ENCODE peak calls at places on chromosomes 11 and 22, in five cellular contexts. J is GM12878, D is K562, Z is GM23338, V is A549. P is an unnamed sample.

GRCh38 chr11:44427432-44427831 is 117.5 kb upstream of the ALX4 start:
- DNase-seq in J (no peak), D (peak), Z (peak), V (peak), P (no peak)

GRCh38 chr11:93291889-93292288 is 38.7 kb upstream of the DEUP1 start:
- DNase-seq in J (no peak), D (no peak), Z (no peak), V (no peak), P (no peak)

GRCh38 chr11:10432971-10433370 is 22.1 kb upstream of the AMPD3 start:
- DNase-seq in J (no peak), D (no peak), Z (no peak), V (no peak), P (no peak)

GRCh38 chr11:34789196-34789834 is 126.9 kb downstream of the APIP start:
- DNase-seq in J (no peak), D (no peak), Z (no peak), V (no peak), P (no peak)

GRCh38 chr22:40400173-40400572 is 29.8 kb downstream of the SGSM3 start:
- DNase-seq in J (peak), D (no peak), Z (no peak), V (no peak), P (no peak)

GRCh38 chr11:64131657-64132387 is 34.1 kb downstream of the MACROD1 start:
- DNase-seq in J (no peak), D (no peak), Z (no peak), V (no peak), P (peak)

GRCh38 chr22:44369241-44369652 is 56.5 kb upstream of the SHISAL1 start:
- DNase-seq in J (no peak), D (no peak), Z (peak), V (no peak), P (no peak)

GRCh38 chr11:133982151-133982550 is 25.4 kb upstream of the IGSF9B start:
- DNase-seq in J (no peak), D (no peak), Z (no peak), V (no peak), P (no peak)

GRCh38 chr11:126790550-126790981 is 210.0 kb downstream of the KIRREL3 start:
- DNase-seq in J (no peak), D (no peak), Z (peak), V (peak), P (no peak)

GRCh38 chr11:134633276-134633675 is 221.2 kb upstream of the B3GAT1 start:
- DNase-seq in J (no peak), D (no peak), Z (no peak), V (no peak), P (no peak)

GRCh38 chr11:66071326-66071870 is 1.3 kb downstream of the PACS1 start:
- DNase-seq in J (no peak), D (no peak), Z (no peak), V (no peak), P (no peak)

GRCh38 chr11:5369793-5370192 is 13.8 kb upstream of the OR51M1 start:
- DNase-seq in J (no peak), D (peak), Z (peak), V (peak), P (no peak)

GRCh38 chr11:101436511-101437142 is 147.2 kb downstream of the TRPC6 start:
- DNase-seq in J (no peak), D (peak), Z (peak), V (peak), P (peak)

GRCh38 chr22:37469416-37470086 is 16.6 kb downstream of the MFNG start:
- DNase-seq in J (no peak), D (no peak), Z (no peak), V (no peak), P (no peak)

GRCh38 chr11:118924591-118925585 is 838 bp downstream of the BCL9L start:
- DNase-seq in J (no peak), D (peak), Z (peak), V (peak), P (no peak)

GRCh38 chr22:42686756-42687491 is 33.7 kb downstream of the A4GALT start:
- DNase-seq in J (no peak), D (no peak), Z (no peak), V (no peak), P (no peak)

GRCh38 chr22:47012589-47013365 is 250.3 kb downstream of the TBC1D22A start:
- DNase-seq in J (no peak), D (peak), Z (peak), V (no peak), P (peak)

GRCh38 chr11:68044145-68044813 is 5.5 kb downstream of the TCIRG1 start:
- DNase-seq in J (no peak), D (no peak), Z (no peak), V (no peak), P (no peak)

GRCh38 chr11:64347171-64347867 is 7.3 kb downstream of the CCDC88B start:
- DNase-seq in J (no peak), D (no peak), Z (no peak), V (no peak), P (no peak)

GRCh38 chr22:30104501-30105156 is 24.4 kb downstream of the HORMAD2 start:
- DNase-seq in J (no peak), D (no peak), Z (no peak), V (no peak), P (no peak)

GRCh38 chr11:12433571-12434061 is 56.2 kb downstream of the PARVA start:
- DNase-seq in J (no peak), D (no peak), Z (no peak), V (no peak), P (no peak)

GRCh38 chr11:44505591-44506054 is 59.8 kb upstream of the CD82 start:
- DNase-seq in J (no peak), D (peak), Z (no peak), V (no peak), P (no peak)

GRCh38 chr11:74453373-74453975 is 13.9 kb downstream of the KCNE3 start:
- DNase-seq in J (peak), D (peak), Z (peak), V (peak), P (peak)

GRCh38 chr22:39530692-39531331 is 1.7 kb downstream of the RPS19BP1 start:
- DNase-seq in J (no peak), D (peak), Z (peak), V (no peak), P (peak)

GRCh38 chr11:67558084-67558772 is 25.4 kb upstream of the GSTP1 start:
- DNase-seq in J (peak), D (no peak), Z (no peak), V (no peak), P (peak)

GRCh38 chr11:91081440-91082088 is 858.7 kb upstream of the CHORDC1 start:
- DNase-seq in J (no peak), D (no peak), Z (no peak), V (peak), P (no peak)

GRCh38 chr11:85718991-85719807 is 33.2 kb upstream of the CCDC89 start:
- DNase-seq in J (no peak), D (no peak), Z (peak), V (peak), P (peak)

GRCh38 chr22:17120281-17120680 is 879 bp downstream of the TMEM121B start:
- DNase-seq in J (no peak), D (peak), Z (peak), V (peak), P (no peak)

GRCh38 chr11:130451261-130452019 is 3.0 kb downstream of the ADAMTS15 start:
- DNase-seq in J (no peak), D (no peak), Z (no peak), V (no peak), P (no peak)

GRCh38 chr22:48047722-48048500 is 1285.5 kb downstream of the TBC1D22A start:
- DNase-seq in J (no peak), D (no peak), Z (no peak), V (no peak), P (no peak)

GRCh38 chr11:119284344-119285157 is 32.4 kb downstream of the MCAM start:
- DNase-seq in J (no peak), D (peak), Z (peak), V (peak), P (peak)

GRCh38 chr11:43898574-43898973 is 17.9 kb downstream of the ALKBH3 start:
- DNase-seq in J (no peak), D (no peak), Z (no peak), V (no peak), P (no peak)

GRCh38 chr11:73159981-73160777 is 18.1 kb upstream of the FCHSD2 start:
- DNase-seq in J (no peak), D (no peak), Z (no peak), V (no peak), P (no peak)

GRCh38 chr11:12192796-12193514 is 82.6 kb downstream of the MICAL2 start:
- DNase-seq in J (no peak), D (peak), Z (no peak), V (no peak), P (no peak)

GRCh38 chr22:24947881-24948280 is 1.4 kb upstream of the LHFPL7 start:
- DNase-seq in J (no peak), D (no peak), Z (peak), V (no peak), P (no peak)

GRCh38 chr11:66543263-66544107 is 2.4 kb downstream of the ZDHHC24 start:
- DNase-seq in J (peak), D (no peak), Z (peak), V (no peak), P (no peak)

GRCh38 chr11:108666373-108666772 is 1.5 kb downstream of the DDX10 start:
- DNase-seq in J (no peak), D (no peak), Z (peak), V (no peak), P (peak)

GRCh38 chr11:63641727-63642126 is 27.5 kb upstream of the PLAAT3 start:
- DNase-seq in J (no peak), D (no peak), Z (no peak), V (no peak), P (no peak)

DNA sequence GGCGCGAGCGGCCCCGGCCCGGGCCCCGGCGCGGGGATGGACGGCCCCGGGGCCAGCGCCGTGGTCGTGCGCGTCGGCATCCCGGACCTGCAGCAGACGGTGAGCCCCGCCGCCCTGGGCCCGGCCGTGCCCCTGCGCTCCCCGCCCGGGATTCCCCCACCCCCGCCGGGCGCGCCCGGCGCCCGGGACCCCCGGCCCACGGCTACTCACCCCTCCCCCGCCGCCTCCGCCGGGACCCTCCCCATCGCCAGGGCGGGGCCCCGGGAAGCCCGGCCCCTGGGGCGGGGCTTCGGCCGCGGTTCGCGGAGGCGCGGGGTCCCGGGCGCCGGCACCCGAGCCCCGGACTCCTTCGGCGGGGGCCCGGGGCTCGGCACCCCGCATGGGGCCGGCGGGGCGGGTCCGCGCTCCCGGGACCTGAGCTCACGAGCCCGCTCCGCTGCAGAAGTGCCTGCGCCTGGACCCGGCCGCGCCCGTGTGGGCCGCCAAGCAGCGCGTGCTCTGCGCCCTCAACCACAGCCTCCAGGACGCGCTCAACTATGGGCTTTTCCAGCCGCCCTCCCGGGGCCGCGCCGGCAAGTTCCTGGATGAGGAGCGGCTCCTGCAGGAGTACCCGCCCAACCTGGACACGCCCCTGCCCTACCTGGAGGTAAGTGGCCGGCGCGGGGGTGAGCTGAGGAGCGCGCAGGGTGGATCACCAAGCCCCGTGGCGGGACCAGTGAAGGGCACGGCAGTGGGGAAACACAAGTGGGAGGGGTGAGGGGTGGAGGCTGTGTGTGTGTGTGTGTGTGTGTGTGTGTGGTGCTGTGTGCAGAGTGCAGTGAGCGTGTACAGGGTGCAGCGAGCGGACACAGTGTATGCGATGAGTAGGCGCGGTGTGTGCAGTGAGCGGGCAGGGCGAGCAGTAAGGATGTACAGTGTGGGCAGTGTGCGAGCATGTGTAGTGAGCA is 2.3 kb downstream of the SHANK3 start:
- DNase-seq in J (no peak), D (peak), Z (peak), V (peak), P (peak)
- TF ChIP-seq JUNB in J (no peak), D (no peak), Z (no peak), V (no peak), P (no peak)

DNA sequence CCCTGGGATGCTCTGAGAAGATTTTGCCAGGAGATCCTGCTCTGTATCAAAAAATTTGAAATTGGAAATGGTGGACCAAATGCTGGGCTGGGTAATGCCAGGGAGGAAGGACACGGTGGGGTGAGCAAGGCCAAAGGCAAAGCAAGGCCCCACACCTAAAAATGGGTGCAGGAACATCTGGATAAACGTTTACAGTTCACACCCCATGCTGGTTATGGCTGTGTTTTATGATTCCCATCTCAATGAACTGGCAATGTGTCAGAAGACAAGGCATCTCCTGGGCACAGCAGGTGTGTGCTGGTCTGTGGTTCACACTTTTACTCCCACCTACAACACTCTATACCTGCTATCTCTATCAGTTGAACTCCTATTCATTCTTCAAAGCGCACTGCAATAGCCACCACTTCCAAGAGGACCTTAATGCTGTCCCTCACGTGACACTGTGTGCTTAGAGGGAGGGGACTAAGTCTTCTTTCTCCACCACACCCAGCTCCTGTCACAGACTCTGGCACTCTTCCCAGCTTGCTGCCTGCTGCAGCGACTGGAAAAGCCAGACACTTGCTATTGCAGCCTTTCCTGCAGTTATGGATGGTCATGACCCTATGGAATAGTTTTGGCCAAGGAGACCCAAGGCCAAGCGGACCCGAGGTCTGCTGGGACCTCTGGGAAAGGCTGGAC is 277.5 kb downstream of the CTTN start:
- DNase-seq in J (no peak), D (peak), Z (no peak), V (peak), P (no peak)
- TF ChIP-seq JUNB in J (no peak), D (no peak), Z (no peak), V (no peak), P (no peak)

GRCh38 chr11:76208829-76209670 is 2.7 kb upstream of the WNT11 start:
- DNase-seq in J (no peak), D (no peak), Z (peak), V (peak), P (peak)
- TF ChIP-seq JUNB in J (no peak), D (no peak), Z (no peak), V (no peak), P (no peak)

DNA sequence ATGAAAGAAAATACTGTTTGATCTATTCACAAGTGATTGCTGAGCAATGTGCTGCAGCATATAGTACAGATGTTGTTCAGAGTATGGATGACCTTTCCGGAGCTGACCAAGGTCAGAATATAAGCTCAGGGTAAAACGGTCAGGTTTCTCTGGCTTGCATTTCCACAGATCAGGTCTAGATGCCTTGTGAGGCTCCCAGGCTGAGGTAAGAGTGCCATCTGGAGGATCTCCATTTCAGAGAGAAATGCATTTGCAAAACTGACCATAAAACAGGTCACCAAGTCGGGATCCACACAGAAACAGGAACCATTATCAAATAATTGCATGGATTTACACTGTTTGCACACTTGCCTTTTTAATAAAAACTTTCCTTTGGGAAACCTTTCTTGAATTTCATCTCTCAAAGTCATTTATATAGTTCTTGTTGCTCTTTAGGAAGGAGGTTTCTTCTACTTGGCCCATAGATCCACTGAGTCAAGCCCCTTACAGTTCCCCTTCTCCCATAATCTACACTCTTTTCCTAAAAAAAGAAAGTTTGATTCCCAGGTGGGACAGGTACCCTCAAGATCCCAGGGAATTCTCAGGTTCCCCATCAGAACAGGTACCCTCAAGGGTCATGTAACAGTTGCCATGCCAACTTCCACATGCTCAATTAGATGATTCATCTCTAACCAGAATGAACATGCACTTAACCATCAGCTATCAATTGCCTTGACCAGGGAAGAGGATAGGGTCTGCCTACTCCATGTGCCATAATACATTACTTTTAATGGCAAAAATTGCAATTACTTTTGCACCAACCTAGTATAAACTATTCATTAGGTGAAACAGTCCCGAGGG is 25.0 kb upstream of the TMPRSS5 start:
- DNase-seq in J (no peak), D (peak), Z (peak), V (peak), P (peak)
- TF ChIP-seq JUNB in J (no peak), D (no peak), Z (no peak), V (no peak), P (no peak)

GRCh38 chr11:78886616-78887015 is 312.0 kb upstream of the NARS2 start:
- DNase-seq in J (no peak), D (no peak), Z (no peak), V (no peak), P (no peak)
- TF ChIP-seq JUNB in J (no peak), D (no peak), Z (no peak), V (no peak), P (no peak)

GRCh38 chr11:69912911-69913451 is 93.8 kb upstream of the FGF3 start:
- DNase-seq in J (no peak), D (no peak), Z (peak), V (peak), P (no peak)
- TF ChIP-seq JUNB in J (no peak), D (no peak), Z (no peak), V (no peak), P (no peak)